ENCODE peak calls at places on chromosomes 2 and 18, in seven cellular contexts. H, G, C, V, A, J and P are unnamed samples.

GRCh38 chr2:56185582-56186046 is 1.8 kb downstream of the CCDC85A start:
- DNase-seq in H (peak), G (no peak), C (peak), V (no peak), A (no peak), J (no peak), P (no peak)

GRCh38 chr2:174779361-174779928 is 15.2 kb upstream of the CHRNA1 start:
- DNase-seq in H (no peak), G (no peak), C (no peak), V (no peak), A (no peak), J (no peak), P (no peak)

GRCh38 chr2:110858135-110858737 is 125.9 kb downstream of the ACOXL start:
- DNase-seq in H (no peak), G (no peak), C (no peak), V (no peak), A (peak), J (no peak), P (peak)

GRCh38 chr2:112626604-112627059 is 19.1 kb upstream of the SLC20A1 start:
- DNase-seq in H (no peak), G (peak), C (peak), V (no peak), A (peak), J (peak), P (peak)

GRCh38 chr2:144052103-144052502 is 467.8 kb downstream of the ZEB2 start:
- DNase-seq in H (no peak), G (no peak), C (no peak), V (no peak), A (no peak), J (no peak), P (no peak)

GRCh38 chr2:120770176-120770575 is 34.5 kb downstream of the GLI2 start:
- DNase-seq in H (no peak), G (no peak), C (no peak), V (no peak), A (no peak), J (no peak), P (no peak)

GRCh38 chr18:22260208-22260816 is 90.9 kb downstream of the GATA6 start:
- DNase-seq in H (no peak), G (no peak), C (no peak), V (no peak), A (no peak), J (no peak), P (no peak)

GRCh38 chr2:54624611-54625071 is 98.8 kb upstream of the EML6 start:
- DNase-seq in H (no peak), G (no peak), C (no peak), V (no peak), A (no peak), J (no peak), P (no peak)

GRCh38 chr2:121860033-121860810 is 104.8 kb downstream of the TSN start:
- DNase-seq in H (no peak), G (no peak), C (peak), V (no peak), A (no peak), J (no peak), P (no peak)

GRCh38 chr2:118822572-118822971 is 24.9 kb downstream of the EN1 start:
- DNase-seq in H (no peak), G (no peak), C (no peak), V (no peak), A (no peak), J (no peak), P (no peak)

GRCh38 chr2:118822015-118822414 is 25.4 kb downstream of the EN1 start:
- DNase-seq in H (no peak), G (no peak), C (no peak), V (no peak), A (no peak), J (no peak), P (no peak)

GRCh38 chr2:118826093-118826492 is 21.4 kb downstream of the EN1 start:
- DNase-seq in H (no peak), G (no peak), C (no peak), V (no peak), A (no peak), J (no peak), P (no peak)

GRCh38 chr2:118823666-118824065 is 23.8 kb downstream of the EN1 start:
- DNase-seq in H (no peak), G (no peak), C (no peak), V (no peak), A (no peak), J (no peak), P (no peak)
- TF ChIP-seq CTCF in H (no peak), G (no peak), C (no peak), V (no peak), A (no peak), J (no peak), P (no peak)

DNA sequence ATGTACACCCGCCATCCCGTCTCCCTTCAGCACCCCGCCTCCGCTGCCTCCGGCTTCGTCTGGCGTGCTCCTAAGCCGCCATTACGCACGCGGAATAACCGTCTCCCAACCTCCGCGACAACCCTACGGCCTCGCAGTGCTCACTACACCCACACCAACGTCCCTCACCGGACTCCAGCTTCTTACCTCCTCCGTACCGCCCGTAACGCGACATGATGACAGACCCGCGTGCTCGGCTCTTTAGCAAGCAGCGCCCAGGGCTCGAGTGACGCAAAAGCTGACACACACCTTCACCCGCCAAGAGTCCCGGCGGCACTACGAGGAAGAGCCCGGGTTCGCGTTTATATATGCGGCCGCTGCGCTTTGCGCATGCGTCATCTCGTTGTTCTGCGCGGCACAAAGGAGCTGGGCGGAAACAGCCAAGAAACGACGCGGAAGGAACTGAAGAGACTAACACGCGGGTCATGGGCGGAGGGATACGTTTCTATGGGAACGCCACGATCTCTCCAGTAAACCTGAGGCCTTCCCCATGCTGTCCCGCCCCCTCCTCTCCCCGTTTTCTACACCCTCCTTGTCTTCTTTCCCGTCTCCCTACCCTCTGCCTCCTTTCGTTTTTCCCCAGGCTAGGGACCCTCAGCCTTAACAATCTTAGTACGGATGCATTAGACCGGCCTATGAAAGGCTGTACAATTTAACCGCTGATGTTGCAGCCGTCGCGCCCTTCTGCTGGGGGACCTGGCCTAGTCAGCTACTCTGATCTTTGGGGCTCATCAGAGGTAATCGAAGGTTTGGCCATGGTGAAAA is at the start of gene SRSF7:
- DNase-seq in H (peak), G (peak), C (peak), V (peak), A (peak), J (peak), P (peak)
- TF ChIP-seq EP300 in H (no peak), G (peak), C (no peak), V (peak), A (no peak), J (peak), P (peak)

GRCh38 chr18:45276878-45277277 is 338.4 kb upstream of the SLC14A2 start:
- DNase-seq in H (no peak), G (no peak), C (no peak), V (no peak), A (no peak), J (no peak), P (no peak)
- TF ChIP-seq CTCF in H (no peak), G (no peak), C (no peak), V (no peak), A (no peak), J (no peak), P (no peak)

GRCh38 chr2:29035346-29035745 is 39.0 kb downstream of the PCARE start:
- DNase-seq in H (no peak), G (no peak), C (no peak), V (no peak), A (no peak), J (no peak), P (no peak)
- TF ChIP-seq EP300 in H (no peak), G (no peak), C (no peak), V (no peak), A (no peak), J (no peak), P (no peak)

GRCh38 chr18:24446453-24446852 is 14.0 kb upstream of the HRH4 start:
- DNase-seq in H (no peak), G (no peak), C (no peak), V (no peak), A (no peak), J (no peak), P (no peak)

GRCh38 chr18:24443870-24444269 is 16.6 kb upstream of the HRH4 start:
- DNase-seq in H (no peak), G (no peak), C (no peak), V (no peak), A (no peak), J (no peak), P (no peak)

GRCh38 chr18:24447961-24448360 is 12.5 kb upstream of the HRH4 start:
- DNase-seq in H (no peak), G (no peak), C (no peak), V (no peak), A (no peak), J (no peak), P (no peak)

DNA sequence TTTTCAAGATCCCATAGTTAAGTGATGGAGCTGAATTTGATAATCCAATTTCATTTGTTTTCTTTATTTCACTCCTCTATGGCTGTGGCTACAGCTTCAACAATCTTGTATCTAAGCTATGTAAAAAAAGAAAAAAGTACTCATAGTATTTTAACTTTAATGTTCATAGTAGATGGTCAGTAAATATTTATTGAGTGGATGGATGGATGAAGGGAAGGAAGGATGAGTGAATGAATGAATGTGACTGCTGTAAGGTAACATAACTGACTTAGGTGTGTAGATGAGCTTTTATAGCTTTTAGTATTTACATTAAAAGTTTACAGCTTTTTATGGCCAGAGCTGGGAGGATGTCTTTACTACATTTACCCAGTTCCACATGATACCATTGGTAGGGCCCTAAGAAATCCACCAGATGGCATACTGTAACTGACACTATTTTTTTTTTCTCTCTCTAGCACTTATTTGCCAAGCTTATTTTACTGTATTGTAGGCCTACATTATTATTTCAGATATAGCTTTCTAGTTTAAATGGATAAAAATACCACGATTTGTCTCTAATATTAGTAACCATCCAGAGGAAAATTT is 13.4 kb upstream of the HRH4 start:
- DNase-seq in H (no peak), G (no peak), C (no peak), V (no peak), A (no peak), J (no peak), P (no peak)
- TF ChIP-seq CTCF in H (no peak), G (no peak), C (peak), V (no peak), A (no peak), J (no peak), P (peak)

GRCh38 chr2:145909781-145910180 is 1389.9 kb upstream of the ZEB2 start:
- DNase-seq in H (no peak), G (no peak), C (no peak), V (no peak), A (no peak), J (peak), P (no peak)

GRCh38 chr2:145906356-145906755 is 1386.4 kb upstream of the ZEB2 start:
- DNase-seq in H (no peak), G (no peak), C (peak), V (no peak), A (no peak), J (peak), P (no peak)

GRCh38 chr2:145910416-145910815 is 1390.5 kb upstream of the ZEB2 start:
- DNase-seq in H (no peak), G (no peak), C (no peak), V (no peak), A (no peak), J (no peak), P (no peak)

GRCh38 chr2:145909175-145909574 is 1389.3 kb upstream of the ZEB2 start:
- DNase-seq in H (no peak), G (no peak), C (no peak), V (no peak), A (no peak), J (no peak), P (no peak)

GRCh38 chr2:145905371-145905770 is 1385.5 kb upstream of the ZEB2 start:
- DNase-seq in H (no peak), G (no peak), C (no peak), V (no peak), A (no peak), J (no peak), P (no peak)
- TF ChIP-seq EP300 in H (no peak), G (no peak), C (no peak), V (no peak), A (no peak), J (no peak), P (no peak)

GRCh38 chr2:45786831-45787357 is 135.4 kb downstream of the PRKCE start:
- DNase-seq in H (no peak), G (no peak), C (no peak), V (no peak), A (no peak), J (no peak), P (no peak)
- TF ChIP-seq CTCF in H (no peak), G (no peak), C (no peak), V (no peak), A (no peak), J (no peak), P (no peak)

GRCh38 chr2:192993059-192993458 is 798.3 kb upstream of the TMEFF2 start:
- DNase-seq in H (no peak), G (no peak), C (no peak), V (no peak), A (no peak), J (no peak), P (no peak)
- TF ChIP-seq EP300 in H (no peak), G (no peak), C (no peak), V (no peak), A (no peak), J (no peak), P (no peak)